ENCODE peak calls at places on chromosome 2, in ten cellular contexts. One of them, this sample, is unnamed.

GRCh38 chr2:44801289-44801675 is 140.2 kb upstream of the SIX3 start:
- DNase-seq in tibial artery: no peak
- DNase-seq in A549: no peak
- DNase-seq in kidney: no peak
- DNase-seq in foreskin keratinocyte: no peak
- DNase-seq in GM23248: no peak
- DNase-seq in CD8-positive, alpha-beta memory T cell: no peak
- DNase-seq in transverse colon: no peak
- DNase-seq in upper lobe of right lung: no peak
- DNase-seq in pancreas: no peak
- DNase-seq in this sample: no peak

GRCh38 chr2:212915121-212915782 is 236.2 kb downstream of the IKZF2 start:
- DNase-seq in A549: no peak
- DNase-seq in kidney: no peak
- DNase-seq in CD8-positive, alpha-beta memory T cell: no peak
- DNase-seq in transverse colon: no peak
- DNase-seq in pancreas: no peak
- DNase-seq in GM23248: peak
- DNase-seq in upper lobe of right lung: no peak
- DNase-seq in foreskin keratinocyte: no peak
- DNase-seq in tibial artery: no peak
- DNase-seq in this sample: no peak

GRCh38 chr2:50720695-50721314 is 311.1 kb downstream of the NRXN1 start:
- DNase-seq in tibial artery: no peak
- DNase-seq in CD8-positive, alpha-beta memory T cell: no peak
- DNase-seq in kidney: no peak
- DNase-seq in GM23248: no peak
- DNase-seq in foreskin keratinocyte: no peak
- DNase-seq in pancreas: no peak
- DNase-seq in upper lobe of right lung: no peak
- DNase-seq in A549: no peak
- DNase-seq in transverse colon: no peak
- DNase-seq in this sample: no peak

GRCh38 chr2:183809404-183809803 is 685.2 kb downstream of the NUP35 start:
- DNase-seq in CD8-positive, alpha-beta memory T cell: no peak
- DNase-seq in tibial artery: no peak
- DNase-seq in foreskin keratinocyte: no peak
- DNase-seq in A549: no peak
- DNase-seq in upper lobe of right lung: no peak
- DNase-seq in kidney: no peak
- DNase-seq in transverse colon: no peak
- DNase-seq in pancreas: no peak
- DNase-seq in GM23248: no peak
- DNase-seq in this sample: no peak

GRCh38 chr2:69638630-69639029 is 4.9 kb downstream of the AAK1 start:
- DNase-seq in transverse colon: no peak
- DNase-seq in kidney: no peak
- DNase-seq in A549: no peak
- DNase-seq in upper lobe of right lung: no peak
- DNase-seq in pancreas: no peak
- DNase-seq in foreskin keratinocyte: no peak
- DNase-seq in tibial artery: no peak
- DNase-seq in CD8-positive, alpha-beta memory T cell: no peak
- DNase-seq in GM23248: no peak
- DNase-seq in this sample: no peak

GRCh38 chr2:239567786-239568185 is 167.0 kb upstream of the HDAC4 start:
- DNase-seq in A549: no peak
- DNase-seq in pancreas: no peak
- DNase-seq in transverse colon: no peak
- DNase-seq in tibial artery: peak
- DNase-seq in CD8-positive, alpha-beta memory T cell: no peak
- DNase-seq in foreskin keratinocyte: no peak
- DNase-seq in kidney: peak
- DNase-seq in GM23248: no peak
- DNase-seq in upper lobe of right lung: peak
- DNase-seq in this sample: no peak

GRCh38 chr2:230172852-230173251 is 46.9 kb downstream of the SP110 start:
- DNase-seq in A549: no peak
- DNase-seq in GM23248: no peak
- DNase-seq in kidney: no peak
- DNase-seq in foreskin keratinocyte: no peak
- DNase-seq in transverse colon: no peak
- DNase-seq in CD8-positive, alpha-beta memory T cell: no peak
- DNase-seq in upper lobe of right lung: no peak
- DNase-seq in tibial artery: no peak
- DNase-seq in pancreas: no peak
- DNase-seq in this sample: no peak

GRCh38 chr2:51790854-51791253 is 758.9 kb upstream of the NRXN1 start:
- DNase-seq in A549: no peak
- DNase-seq in kidney: no peak
- DNase-seq in CD8-positive, alpha-beta memory T cell: no peak
- DNase-seq in transverse colon: no peak
- DNase-seq in GM23248: no peak
- DNase-seq in tibial artery: no peak
- DNase-seq in foreskin keratinocyte: no peak
- DNase-seq in upper lobe of right lung: no peak
- DNase-seq in pancreas: no peak
- DNase-seq in this sample: no peak

GRCh38 chr2:134402385-134402784 is 148.5 kb downstream of the MGAT5 start:
- DNase-seq in A549: no peak
- DNase-seq in foreskin keratinocyte: no peak
- DNase-seq in upper lobe of right lung: no peak
- DNase-seq in tibial artery: peak
- DNase-seq in kidney: no peak
- DNase-seq in CD8-positive, alpha-beta memory T cell: no peak
- DNase-seq in transverse colon: no peak
- DNase-seq in pancreas: no peak
- DNase-seq in GM23248: peak
- DNase-seq in this sample: no peak

GRCh38 chr2:102387763-102388546 is 32.4 kb downstream of the IL18R1 start:
- DNase-seq in upper lobe of right lung: no peak
- DNase-seq in CD8-positive, alpha-beta memory T cell: no peak
- DNase-seq in kidney: no peak
- DNase-seq in transverse colon: no peak
- DNase-seq in GM23248: no peak
- DNase-seq in foreskin keratinocyte: no peak
- DNase-seq in A549: no peak
- DNase-seq in tibial artery: no peak
- DNase-seq in pancreas: no peak
- DNase-seq in this sample: no peak

DNA sequence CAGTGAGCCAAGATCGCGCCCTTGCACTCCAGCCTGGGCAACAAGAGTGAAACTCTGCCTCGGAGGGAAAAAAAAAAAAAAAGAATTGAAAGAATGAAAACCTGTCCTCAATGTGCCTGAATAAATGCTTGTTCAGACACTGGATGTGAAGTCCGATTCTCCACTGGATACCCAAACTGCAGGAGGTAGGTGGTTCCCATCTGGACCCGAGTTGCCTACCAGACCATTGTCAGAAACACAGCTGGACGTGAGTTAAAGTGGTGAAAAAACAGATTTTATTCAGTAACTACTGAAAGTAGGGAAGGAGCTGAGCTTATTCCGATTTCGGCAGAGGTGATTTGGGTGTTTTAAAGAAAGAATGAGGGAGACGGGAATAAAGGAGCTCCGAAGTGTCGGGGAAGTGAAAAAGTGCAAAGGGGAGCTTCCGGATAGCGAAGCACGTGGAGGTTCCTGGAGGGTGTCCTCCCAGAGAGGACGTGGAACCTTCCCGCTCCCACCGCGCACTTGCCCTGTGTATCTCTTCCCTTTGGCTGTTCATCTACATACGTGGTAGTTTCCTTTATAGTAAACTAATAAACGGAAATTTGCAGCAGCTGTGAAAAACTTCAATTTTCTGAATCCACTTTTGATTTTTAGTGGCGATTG is 10.4 kb upstream of the ZDBF2 start:
- DNase-seq in CD8-positive, alpha-beta memory T cell: no peak
- DNase-seq in GM23248: no peak
- DNase-seq in upper lobe of right lung: no peak
- DNase-seq in A549: no peak
- DNase-seq in transverse colon: no peak
- DNase-seq in foreskin keratinocyte: no peak
- DNase-seq in tibial artery: no peak
- DNase-seq in pancreas: no peak
- DNase-seq in kidney: no peak
- DNase-seq in this sample: no peak
- H3K27ac ChIP-seq in CD8-positive, alpha-beta memory T cell: no peak
- H3K27ac ChIP-seq in GM23248: no peak
- H3K27ac ChIP-seq in upper lobe of right lung: no peak
- H3K27ac ChIP-seq in A549: no peak
- H3K27ac ChIP-seq in transverse colon: no peak
- H3K27ac ChIP-seq in foreskin keratinocyte: no peak
- H3K27ac ChIP-seq in tibial artery: no peak
- H3K27ac ChIP-seq in pancreas: no peak
- H3K27ac ChIP-seq in kidney: no peak
- H3K27ac ChIP-seq in this sample: no peak

GRCh38 chr2:28664120-28664842 is 87.3 kb upstream of the PPP1CB start:
- DNase-seq in foreskin keratinocyte: no peak
- DNase-seq in CD8-positive, alpha-beta memory T cell: no peak
- DNase-seq in GM23248: peak
- DNase-seq in transverse colon: peak
- DNase-seq in tibial artery: peak
- DNase-seq in A549: no peak
- DNase-seq in pancreas: no peak
- DNase-seq in upper lobe of right lung: no peak
- DNase-seq in kidney: peak
- DNase-seq in this sample: no peak
- H3K27ac ChIP-seq in foreskin keratinocyte: no peak
- H3K27ac ChIP-seq in CD8-positive, alpha-beta memory T cell: no peak
- H3K27ac ChIP-seq in GM23248: peak
- H3K27ac ChIP-seq in transverse colon: peak
- H3K27ac ChIP-seq in tibial artery: peak
- H3K27ac ChIP-seq in A549: peak
- H3K27ac ChIP-seq in pancreas: peak
- H3K27ac ChIP-seq in upper lobe of right lung: peak
- H3K27ac ChIP-seq in kidney: peak
- H3K27ac ChIP-seq in this sample: no peak

DNA sequence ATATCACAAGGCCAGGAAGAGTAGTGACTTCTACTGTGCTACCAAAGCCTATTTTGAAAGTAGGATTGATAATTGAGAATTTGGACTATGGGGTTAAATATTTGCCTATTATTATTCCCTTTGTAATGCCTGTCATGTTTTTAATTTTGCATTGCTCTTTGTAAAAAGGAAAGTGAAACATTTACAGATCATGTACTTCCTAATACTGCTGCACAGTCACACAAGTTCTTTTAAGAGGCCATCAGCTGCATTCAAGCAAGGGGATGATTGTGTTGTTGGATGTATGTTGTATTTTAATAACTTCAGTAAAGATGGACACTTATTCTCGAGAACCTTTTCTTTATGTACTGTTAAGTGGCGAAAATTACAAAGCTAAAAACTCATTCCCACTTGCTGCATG is 70.1 kb downstream of the PLEKHA3 start:
- DNase-seq in kidney: no peak
- DNase-seq in A549: no peak
- DNase-seq in upper lobe of right lung: no peak
- DNase-seq in pancreas: no peak
- DNase-seq in foreskin keratinocyte: no peak
- DNase-seq in CD8-positive, alpha-beta memory T cell: no peak
- DNase-seq in tibial artery: no peak
- DNase-seq in transverse colon: no peak
- DNase-seq in GM23248: no peak
- DNase-seq in this sample: no peak
- H3K27ac ChIP-seq in kidney: no peak
- H3K27ac ChIP-seq in A549: no peak
- H3K27ac ChIP-seq in upper lobe of right lung: no peak
- H3K27ac ChIP-seq in pancreas: no peak
- H3K27ac ChIP-seq in foreskin keratinocyte: no peak
- H3K27ac ChIP-seq in CD8-positive, alpha-beta memory T cell: no peak
- H3K27ac ChIP-seq in tibial artery: no peak
- H3K27ac ChIP-seq in transverse colon: no peak
- H3K27ac ChIP-seq in GM23248: no peak
- H3K27ac ChIP-seq in this sample: no peak

DNA sequence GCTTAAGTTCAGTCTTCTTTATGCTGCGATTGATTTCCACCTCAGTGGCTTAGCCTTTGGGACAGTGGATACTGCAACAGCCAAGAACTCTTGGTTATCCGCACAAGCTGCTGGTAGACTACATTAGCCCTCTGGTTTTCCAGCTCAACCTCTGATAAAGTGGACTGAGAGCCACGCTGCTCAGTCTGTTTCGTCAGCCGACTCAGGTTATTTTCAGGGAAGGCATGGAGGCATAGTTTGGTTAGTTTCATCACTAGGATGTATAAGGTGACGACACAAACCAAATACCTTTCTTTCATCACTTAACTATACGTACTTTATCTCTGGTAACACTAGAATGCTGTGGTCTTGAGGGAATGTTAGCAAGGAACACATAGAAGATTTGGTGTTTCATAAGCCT is 14.2 kb downstream of the CD8A start:
- DNase-seq in kidney: no peak
- DNase-seq in foreskin keratinocyte: no peak
- DNase-seq in GM23248: no peak
- DNase-seq in A549: no peak
- DNase-seq in CD8-positive, alpha-beta memory T cell: no peak
- DNase-seq in transverse colon: no peak
- DNase-seq in upper lobe of right lung: no peak
- DNase-seq in pancreas: no peak
- DNase-seq in tibial artery: no peak
- DNase-seq in this sample: no peak
- H3K27ac ChIP-seq in kidney: no peak
- H3K27ac ChIP-seq in foreskin keratinocyte: no peak
- H3K27ac ChIP-seq in GM23248: no peak
- H3K27ac ChIP-seq in A549: no peak
- H3K27ac ChIP-seq in CD8-positive, alpha-beta memory T cell: no peak
- H3K27ac ChIP-seq in transverse colon: no peak
- H3K27ac ChIP-seq in upper lobe of right lung: no peak
- H3K27ac ChIP-seq in pancreas: no peak
- H3K27ac ChIP-seq in tibial artery: no peak
- H3K27ac ChIP-seq in this sample: no peak

GRCh38 chr2:73266061-73266891 is 18.0 kb downstream of the FBXO41 start:
- DNase-seq in pancreas: no peak
- DNase-seq in GM23248: no peak
- DNase-seq in foreskin keratinocyte: no peak
- DNase-seq in transverse colon: no peak
- DNase-seq in A549: no peak
- DNase-seq in CD8-positive, alpha-beta memory T cell: no peak
- DNase-seq in upper lobe of right lung: peak
- DNase-seq in tibial artery: no peak
- DNase-seq in kidney: no peak
- DNase-seq in this sample: no peak
- H3K27ac ChIP-seq in pancreas: no peak
- H3K27ac ChIP-seq in GM23248: no peak
- H3K27ac ChIP-seq in foreskin keratinocyte: no peak
- H3K27ac ChIP-seq in transverse colon: no peak
- H3K27ac ChIP-seq in A549: no peak
- H3K27ac ChIP-seq in CD8-positive, alpha-beta memory T cell: no peak
- H3K27ac ChIP-seq in upper lobe of right lung: no peak
- H3K27ac ChIP-seq in tibial artery: no peak
- H3K27ac ChIP-seq in kidney: no peak
- H3K27ac ChIP-seq in this sample: no peak

This sample was measured in epithelial cell of prostate.